ENCODE peak calls at places on chromosomes 3 and 15, in six cellular contexts. A is GM20000, S is sigmoid colon, R is coronary artery, M is astrocyte of the spinal cord, P is A549. V is an unnamed sample.

GRCh38 chr3:14424711-14425573 is 22.5 kb downstream of the SLC6A6 start:
- DNase-seq in A (no peak), S (no peak), R (no peak), M (peak), P (no peak), V (no peak)

GRCh38 chr3:46959169-46959515 is 17.4 kb downstream of the CCDC12 start:
- DNase-seq in A (no peak), S (no peak), R (no peak), M (no peak), P (no peak), V (no peak)

GRCh38 chr3:78604328-78604727 is 1163.5 kb downstream of the ROBO1 start:
- DNase-seq in A (no peak), S (no peak), R (no peak), M (peak), P (no peak), V (peak)

GRCh38 chr3:16084887-16085286 is 89.6 kb upstream of the GALNT15 start:
- DNase-seq in A (no peak), S (no peak), R (no peak), M (peak), P (no peak), V (peak)

GRCh38 chr3:185549111-185549510 is 3.3 kb downstream of the LIPH start:
- DNase-seq in A (no peak), S (no peak), R (no peak), M (peak), P (peak), V (peak)

GRCh38 chr3:109071349-109072142 is 46.4 kb downstream of the MORC1 start:
- DNase-seq in A (no peak), S (no peak), R (no peak), M (no peak), P (no peak), V (no peak)

GRCh38 chr15:42152921-42153680 is 3.3 kb downstream of the PLA2G4F start:
- DNase-seq in A (no peak), S (no peak), R (no peak), M (no peak), P (no peak), V (no peak)

GRCh38 chr15:55407631-55407948 is 569 bp downstream of the CCPG1 start:
- DNase-seq in A (peak), S (no peak), R (no peak), M (no peak), P (peak), V (peak)

GRCh38 chr3:51307458-51307857 is 77.6 kb upstream of the MANF start:
- DNase-seq in A (no peak), S (no peak), R (no peak), M (no peak), P (no peak), V (no peak)

GRCh38 chr3:188271226-188271894 is 117.4 kb downstream of the LPP start:
- DNase-seq in A (no peak), S (no peak), R (no peak), M (peak), P (no peak), V (no peak)

GRCh38 chr3:70726096-70726745 is 413.8 kb upstream of the MDFIC2 start:
- DNase-seq in A (no peak), S (no peak), R (no peak), M (peak), P (no peak), V (no peak)

GRCh38 chr3:49928511-49929017 is 1.0 kb downstream of the MON1A start:
- DNase-seq in A (no peak), S (no peak), R (no peak), M (no peak), P (no peak), V (no peak)

GRCh38 chr3:49927798-49928197 is 1.8 kb downstream of the MON1A start:
- DNase-seq in A (no peak), S (no peak), R (no peak), M (no peak), P (no peak), V (no peak)

GRCh38 chr3:49929333-49930240 is at the start of gene MON1A:
- DNase-seq in A (peak), S (peak), R (peak), M (peak), P (peak), V (peak)

GRCh38 chr3:49930241-49930690 is 655 bp upstream of the MON1A start:
- DNase-seq in A (no peak), S (no peak), R (no peak), M (no peak), P (no peak), V (no peak)

GRCh38 chr3:49930922-49931321 is 1.3 kb upstream of the MON1A start:
- DNase-seq in A (no peak), S (no peak), R (no peak), M (no peak), P (no peak), V (no peak)
- TF ChIP-seq CTCF in A (no peak), S (no peak), R (no peak), M (no peak), P (no peak), V (no peak)

DNA sequence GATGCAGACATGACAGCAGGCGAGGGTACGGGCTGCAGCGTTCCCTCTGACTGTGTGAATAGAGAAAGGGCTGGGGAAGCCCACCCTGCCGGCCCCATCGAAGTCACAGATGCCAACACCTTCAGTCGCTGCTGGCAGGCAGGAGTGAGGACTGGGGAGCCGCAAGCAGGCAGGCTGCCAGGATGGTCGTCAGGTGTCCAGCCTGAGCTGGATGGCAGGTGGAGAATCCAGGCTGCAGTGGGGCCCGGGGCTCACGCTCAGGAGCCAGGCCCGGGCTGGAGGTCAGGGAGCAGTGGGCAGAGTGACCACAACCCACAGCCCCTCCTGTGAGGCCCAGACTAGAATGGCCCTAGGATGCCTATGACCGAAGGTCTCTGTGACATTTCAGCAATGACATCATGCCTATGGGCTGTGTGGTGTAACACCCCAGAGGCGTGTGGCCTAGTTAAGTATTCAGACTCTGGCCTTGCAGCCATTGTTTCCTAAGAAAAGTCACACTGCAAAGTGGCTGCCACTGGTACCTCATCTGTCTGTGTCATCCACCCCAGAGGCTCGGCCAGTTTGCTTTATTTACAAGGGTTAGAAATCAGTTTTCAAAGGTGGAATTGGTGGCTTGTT is 15.7 kb downstream of the PRR23E start:
- DNase-seq in A (no peak), S (peak), R (peak), M (no peak), P (no peak), V (no peak)
- TF ChIP-seq CTCF in A (no peak), S (no peak), R (no peak), M (no peak), P (no peak), V (no peak)

GRCh38 chr3:170454468-170454867 is 35.8 kb downstream of the CLDN11 start:
- DNase-seq in A (no peak), S (no peak), R (no peak), M (no peak), P (no peak), V (no peak)
- TF ChIP-seq CTCF in A (no peak), S (no peak), R (no peak), M (no peak), P (no peak), V (no peak)

GRCh38 chr3:131033480-131034080 is 6.9 kb downstream of the NEK11 start:
- DNase-seq in A (peak), S (no peak), R (no peak), M (peak), P (peak), V (peak)
- TF ChIP-seq CTCF in A (peak), S (peak), R (peak), M (peak), P (peak), V (peak)

DNA sequence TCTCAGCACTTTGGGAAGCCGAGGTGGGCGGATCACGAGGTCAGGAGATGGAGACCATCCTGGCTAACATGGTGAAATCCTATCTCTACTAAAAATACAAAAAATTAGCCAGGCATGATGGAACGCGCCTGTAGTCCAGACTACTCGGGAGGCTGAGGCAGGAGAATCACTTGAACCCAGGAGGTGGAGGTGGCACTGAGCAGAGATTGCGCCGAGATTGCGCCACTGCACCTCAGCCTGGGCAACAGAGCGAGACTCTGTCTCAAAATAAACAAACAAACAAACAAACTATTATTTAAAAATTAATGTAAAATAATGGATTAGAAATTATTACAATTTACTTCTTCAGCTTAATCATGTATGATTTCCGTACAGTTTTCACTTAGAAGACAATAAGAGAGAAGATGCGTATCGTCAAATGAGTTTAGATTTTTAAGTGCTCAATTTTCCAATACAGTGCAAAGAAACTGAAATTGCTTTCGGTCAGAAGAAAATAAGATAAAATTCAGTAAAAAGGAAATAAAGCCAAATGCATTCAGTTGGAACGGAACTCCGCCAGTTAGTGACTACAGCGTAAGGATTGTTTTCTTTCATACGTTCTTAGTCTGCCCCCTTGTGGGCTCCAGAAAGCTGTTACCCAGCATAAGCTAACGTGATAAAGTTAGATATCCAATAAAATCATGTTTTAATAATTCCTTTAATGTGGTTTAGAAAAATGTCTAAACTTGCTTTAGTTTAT is 24.8 kb downstream of the AADAC start:
- DNase-seq in A (peak), S (peak), R (no peak), M (peak), P (peak), V (peak)
- TF ChIP-seq CTCF in A (peak), S (peak), R (peak), M (peak), P (peak), V (peak)

GRCh38 chr3:190883141-190883540 is 20.6 kb upstream of the GMNC start:
- DNase-seq in A (no peak), S (no peak), R (no peak), M (no peak), P (no peak), V (no peak)

DNA sequence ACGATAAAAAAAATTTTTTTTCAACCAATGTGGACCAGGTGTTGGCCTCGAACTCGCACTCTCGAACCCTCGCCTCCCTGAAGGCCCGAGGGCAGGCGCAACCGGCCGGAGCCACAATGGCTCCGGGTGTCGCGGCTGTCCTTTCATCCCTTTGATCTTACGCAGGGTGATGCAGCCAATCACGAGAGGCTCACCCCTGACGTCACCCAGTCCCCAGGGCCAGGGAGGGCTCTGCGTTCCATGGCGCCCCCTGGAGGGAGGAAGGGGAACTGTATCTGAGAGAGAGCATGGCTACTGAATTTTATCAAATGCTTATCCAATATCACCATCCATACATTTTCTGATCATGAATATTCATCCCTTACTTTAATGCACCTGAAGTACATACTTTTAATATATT is 15.4 kb upstream of the GMNC start:
- DNase-seq in A (no peak), S (no peak), R (no peak), M (no peak), P (no peak), V (no peak)
- TF ChIP-seq CTCF in A (peak), S (no peak), R (no peak), M (peak), P (no peak), V (peak)

DNA sequence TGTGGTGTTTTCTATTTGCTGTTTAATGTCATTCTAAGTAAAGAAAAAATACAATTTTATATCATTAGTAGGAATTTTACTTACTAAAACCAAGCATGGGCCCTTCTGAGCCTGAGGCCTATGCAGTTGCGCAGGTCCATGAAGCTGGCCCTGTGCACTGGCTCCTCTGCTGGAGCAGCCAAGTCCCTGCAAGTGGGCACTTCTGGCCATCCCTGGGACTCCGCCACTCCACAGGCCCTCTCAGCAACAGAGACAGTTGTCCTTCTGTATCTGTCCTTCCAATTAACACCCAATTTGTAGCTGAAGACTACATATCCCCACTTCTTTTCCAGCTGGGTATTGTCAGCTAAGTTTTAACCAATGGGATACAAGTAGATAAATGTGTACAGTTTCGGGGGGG is 49.9 kb upstream of the RYK start:
- DNase-seq in A (no peak), S (no peak), R (no peak), M (no peak), P (no peak), V (no peak)
- TF ChIP-seq CTCF in A (no peak), S (no peak), R (no peak), M (peak), P (no peak), V (peak)